ENCODE peak calls at places on chromosomes 4 and X, in six cellular contexts. N, G, J, I, D and X are unnamed samples.

GRCh38 chr4:106530816-106531215 is 162.2 kb upstream of the GIMD1 start:
- DNase-seq in N (no peak), G (no peak), J (no peak), I (no peak), D (no peak), X (no peak)

GRCh38 chrX:109600114-109600710 is 24.8 kb downstream of the KCNE5 start:
- DNase-seq in N (peak), G (no peak), J (peak), I (no peak), D (no peak), X (no peak)

GRCh38 chrX:154333837-154334271 is 38.3 kb downstream of the TKTL1 start:
- DNase-seq in N (no peak), G (no peak), J (peak), I (no peak), D (no peak), X (no peak)

GRCh38 chrX:22467571-22467970 is 194.9 kb downstream of the CBLL2 start:
- DNase-seq in N (no peak), G (no peak), J (no peak), I (no peak), D (no peak), X (no peak)

GRCh38 chr4:181711387-181711786 is 531.8 kb upstream of the TENM3 start:
- DNase-seq in N (no peak), G (no peak), J (no peak), I (no peak), D (no peak), X (no peak)

GRCh38 chr4:153137168-153137567 is 67.1 kb upstream of the TRIM2 start:
- DNase-seq in N (peak), G (no peak), J (peak), I (no peak), D (no peak), X (peak)

GRCh38 chr4:118760493-118760892 is 75.3 kb downstream of the METTL14 start:
- DNase-seq in N (no peak), G (no peak), J (no peak), I (no peak), D (no peak), X (no peak)

GRCh38 chr4:147109800-147110199 is 164.1 kb upstream of the TTC29 start:
- DNase-seq in N (no peak), G (no peak), J (no peak), I (no peak), D (no peak), X (no peak)

GRCh38 chr4:184792950-184793555 is 32.7 kb downstream of the ACSL1 start:
- DNase-seq in N (peak), G (no peak), J (peak), I (no peak), D (no peak), X (peak)

GRCh38 chrX:21974011-21974385 is 33.5 kb downstream of the SMS start:
- DNase-seq in N (no peak), G (no peak), J (no peak), I (no peak), D (no peak), X (no peak)

GRCh38 chrX:13383907-13384306 is 64.1 kb upstream of the ATXN3L start:
- DNase-seq in N (no peak), G (no peak), J (no peak), I (no peak), D (no peak), X (no peak)

GRCh38 chr4:17238633-17239032 is 273.3 kb downstream of the QDPR start:
- DNase-seq in N (no peak), G (no peak), J (no peak), I (no peak), D (no peak), X (no peak)

GRCh38 chr4:1199556-1200331 is 27.4 kb upstream of the SPON2 start:
- DNase-seq in N (no peak), G (no peak), J (no peak), I (peak), D (peak), X (no peak)

GRCh38 chr4:16140520-16141249 is 56.9 kb upstream of the PROM1 start:
- DNase-seq in N (peak), G (no peak), J (peak), I (no peak), D (no peak), X (peak)

GRCh38 chrX:136157187-136157586 is 9.9 kb downstream of the FHL1 start:
- DNase-seq in N (no peak), G (no peak), J (no peak), I (no peak), D (no peak), X (no peak)

GRCh38 chr4:121711263-121712000 is 14.7 kb upstream of the ANXA5 start:
- DNase-seq in N (peak), G (peak), J (peak), I (peak), D (peak), X (peak)

GRCh38 chr4:96149911-96150310 is 310.0 kb downstream of the PDHA2 start:
- DNase-seq in N (no peak), G (no peak), J (peak), I (no peak), D (no peak), X (no peak)

GRCh38 chr4:94534401-94535312 is 82.9 kb downstream of the PDLIM5 start:
- DNase-seq in N (no peak), G (no peak), J (no peak), I (no peak), D (no peak), X (no peak)

GRCh38 chr4:182495111-182495510 is 251.9 kb downstream of the TENM3 start:
- DNase-seq in N (no peak), G (no peak), J (no peak), I (no peak), D (no peak), X (no peak)

DNA sequence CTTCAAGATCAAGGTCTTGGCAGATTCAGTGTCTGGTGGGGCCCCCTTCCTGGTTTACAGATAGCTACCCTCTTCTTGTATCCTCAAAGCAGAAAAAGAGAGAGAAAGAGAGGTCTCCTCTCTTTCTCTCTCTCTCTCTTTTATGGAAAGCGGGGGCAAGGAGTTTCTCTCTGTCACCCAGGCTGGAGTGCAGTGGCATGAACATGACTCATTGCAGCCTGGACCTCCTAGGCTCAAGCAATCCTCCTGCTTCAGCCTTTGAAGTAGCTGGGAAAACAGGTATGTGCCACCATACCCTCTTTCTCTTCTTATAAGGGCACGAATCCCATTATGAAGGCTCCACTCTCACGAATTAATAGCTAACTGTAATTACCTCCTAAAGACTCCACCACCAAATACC is 20.2 kb downstream of the RAB9B start:
- DNase-seq in N (no peak), G (no peak), J (no peak), I (no peak), D (no peak), X (no peak)
- TF ChIP-seq CTCF in N (no peak), G (no peak), J (no peak), I (no peak), D (no peak), X (no peak)

DNA sequence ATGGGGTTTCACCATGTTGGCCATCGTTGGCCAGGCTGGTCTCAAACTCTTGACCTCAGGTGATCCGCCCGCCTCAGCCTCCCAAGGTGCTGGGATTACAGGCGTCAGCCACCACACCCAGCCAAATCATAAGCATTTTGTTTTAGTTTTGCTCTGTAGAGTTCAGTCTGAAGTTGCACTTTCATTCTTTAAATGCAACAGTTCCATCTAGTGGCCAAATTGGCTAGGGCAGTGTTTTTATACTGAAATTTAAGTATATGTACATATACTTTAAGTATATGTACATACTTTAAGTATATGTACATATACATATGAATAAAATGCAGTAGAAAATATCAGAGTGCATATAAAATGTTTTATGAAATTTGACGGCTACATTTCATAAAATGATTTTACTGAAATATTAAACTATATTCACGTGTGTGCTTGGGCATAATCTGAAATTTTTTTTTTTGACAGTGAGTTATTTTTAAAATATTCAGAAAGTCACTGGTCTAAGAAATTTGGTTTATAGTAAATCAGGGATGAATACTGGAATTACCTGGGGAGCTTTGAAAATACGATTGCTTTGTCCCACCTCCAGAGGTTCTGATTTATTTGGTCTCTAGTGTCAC is 145.5 kb downstream of the NWD2 start:
- DNase-seq in N (peak), G (peak), J (peak), I (no peak), D (no peak), X (peak)
- TF ChIP-seq CTCF in N (peak), G (peak), J (peak), I (peak), D (peak), X (peak)

GRCh38 chr4:88573286-88573994 is 18.8 kb upstream of the HERC3 start:
- DNase-seq in N (no peak), G (no peak), J (no peak), I (no peak), D (no peak), X (no peak)

GRCh38 chr4:88569944-88570455 is 22.3 kb upstream of the HERC3 start:
- DNase-seq in N (no peak), G (no peak), J (no peak), I (no peak), D (no peak), X (no peak)

GRCh38 chr4:88575222-88575621 is 17.1 kb upstream of the HERC3 start:
- DNase-seq in N (no peak), G (no peak), J (no peak), I (no peak), D (no peak), X (no peak)

GRCh38 chr4:88573995-88574394 is 18.3 kb upstream of the HERC3 start:
- DNase-seq in N (no peak), G (peak), J (peak), I (no peak), D (no peak), X (peak)
- TF ChIP-seq CTCF in N (peak), G (no peak), J (no peak), I (peak), D (peak), X (no peak)

GRCh38 chrX:44935640-44936039 is 62.7 kb downstream of the KDM6A start:
- DNase-seq in N (no peak), G (no peak), J (no peak), I (no peak), D (no peak), X (peak)
- TF ChIP-seq CTCF in N (no peak), G (no peak), J (no peak), I (no peak), D (no peak), X (no peak)

DNA sequence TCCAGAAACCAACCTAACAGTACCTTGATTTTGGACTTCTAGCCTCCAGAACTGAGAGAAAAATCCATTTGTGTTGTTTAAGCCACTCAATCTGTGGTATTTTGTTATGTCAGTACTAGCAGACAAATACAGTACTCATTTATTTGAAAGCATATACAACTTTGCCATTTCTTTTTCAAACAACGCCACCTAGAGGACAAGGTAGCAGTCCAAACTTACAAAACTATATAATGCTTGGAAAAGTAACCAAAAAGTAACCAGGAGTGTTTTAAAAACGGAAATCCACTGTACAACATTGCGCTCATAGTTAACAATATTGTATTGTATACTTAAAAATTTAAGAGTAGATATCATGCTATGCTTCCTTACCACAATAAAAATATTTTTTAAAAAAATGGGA is 37.0 kb upstream of the FGF13 start:
- DNase-seq in N (peak), G (no peak), J (peak), I (no peak), D (no peak), X (peak)
- TF ChIP-seq CTCF in N (peak), G (peak), J (peak), I (peak), D (peak), X (peak)

GRCh38 chr4:25439913-25440477 is 62.9 kb downstream of the ANAPC4 start:
- DNase-seq in N (peak), G (peak), J (peak), I (peak), D (peak), X (peak)
- TF ChIP-seq CTCF in N (peak), G (peak), J (peak), I (peak), D (peak), X (peak)